ENCODE peak calls at places on chromosomes 11 and 22, in four cellular contexts. P is HepG2, H is K562, K is GM12878. D is an unnamed sample.
A peak's percentile ranks its signal among the peaks of the same experiment; 100 is the strongest.

GRCh38 chr11:104856607-104857006 is 41.7 kb downstream of the CASP12 start:
- DNase-seq in P (no peak), H (no peak), K (no peak), D (no peak)

GRCh38 chr11:45252134-45252856 is 33.8 kb downstream of the SYT13 start:
- DNase-seq in K (no peak), P (peak; percentile 35), H (peak; percentile 79), D (peak; percentile 86)

GRCh38 chr11:27553186-27553585 is 46.6 kb upstream of the LIN7C start:
- DNase-seq in K (no peak), H (no peak), P (no peak), D (no peak)

GRCh38 chr11:70828498-70829159 is 423.7 kb downstream of the SHANK2 start:
- DNase-seq in K (no peak), H (no peak), P (no peak), D (no peak)

GRCh38 chr22:23124611-23125511 is 16.9 kb downstream of the RSPH14 start:
- DNase-seq in P (no peak), K (no peak), H (peak; percentile 65), D (no peak)

GRCh38 chr22:19663821-19664325 is 50.4 kb upstream of the SEPTIN5 start:
- DNase-seq in K (no peak), P (no peak), H (peak; percentile 79), D (no peak)

GRCh38 chr22:43376765-43377485 is 33.8 kb upstream of the SCUBE1 start:
- DNase-seq in P (no peak), K (peak; percentile 56), H (no peak), D (no peak)

GRCh38 chr22:20260071-20260722 is 7.9 kb downstream of the RTN4R start:
- DNase-seq in P (no peak), H (peak; percentile 53), K (no peak), D (no peak)

GRCh38 chr11:120326845-120327281 is 1.8 kb downstream of the TLCD5 start:
- DNase-seq in K (no peak), H (no peak), P (no peak), D (no peak)

GRCh38 chr11:120977470-120977869 is 46.4 kb upstream of the TBCEL start:
- DNase-seq in P (no peak), H (no peak), K (no peak), D (no peak)

GRCh38 chr11:76139317-76139716 is 67.0 kb downstream of the WNT11 start:
- DNase-seq in K (no peak), H (no peak), P (no peak), D (no peak)

GRCh38 chr11:13061294-13061990 is 52.3 kb downstream of the RASSF10 start:
- DNase-seq in P (no peak), H (no peak), K (no peak), D (no peak)

GRCh38 chr11:123174196-123175183 is 20.6 kb downstream of the CLMP start:
- DNase-seq in K (no peak), P (no peak), H (no peak), D (no peak)

GRCh38 chr22:43830931-43831560 is 18.9 kb upstream of the EFCAB6 start:
- DNase-seq in H (no peak), K (no peak), P (no peak), D (no peak)

GRCh38 chr22:41237707-41238569 is 2.8 kb downstream of the CHADL start:
- DNase-seq in P (no peak), H (no peak), K (peak; percentile 21), D (no peak)

GRCh38 chr11:8356731-8357504 is 93.2 kb upstream of the LMO1 start:
- DNase-seq in P (no peak), K (no peak), H (no peak), D (no peak)

GRCh38 chr22:41781508-41781906 is 19.0 kb upstream of the CCDC134 start:
- DNase-seq in H (no peak), K (no peak), P (no peak), D (no peak)

GRCh38 chr11:561148-562003 is 606 bp downstream of the RASSF7 start:
- DNase-seq in K (no peak), P (peak; percentile 87), H (peak; percentile 47), D (no peak)

GRCh38 chr11:2302280-2302843 is 549 bp downstream of the TSPAN32 start:
- DNase-seq in P (no peak), K (no peak), H (peak; percentile 53), D (no peak)

GRCh38 chr11:94768602-94769511 is 701 bp downstream of the AMOTL1 start:
- DNase-seq in K (no peak), P (no peak), H (peak; percentile 55), D (no peak)

GRCh38 chr11:123482225-123482624 is 52.2 kb downstream of the GRAMD1B start:
- DNase-seq in K (no peak), H (no peak), P (no peak), D (no peak)

GRCh38 chr11:128865490-128865889 is 1.6 kb downstream of the KCNJ1 start:
- DNase-seq in P (no peak), H (no peak), K (no peak), D (no peak)

GRCh38 chr11:134282121-134283045 is 6.2 kb downstream of the GLB1L3 start:
- DNase-seq in H (no peak), K (no peak), P (no peak), D (no peak)

GRCh38 chr11:93740802-93741093 is 547 bp downstream of the TAF1D start:
- DNase-seq in P (peak; percentile 60), K (no peak), H (peak; percentile 36), D (peak; percentile 33)

GRCh38 chr11:127733552-127733951 is 733.0 kb upstream of the KIRREL3 start:
- DNase-seq in H (no peak), K (no peak), P (no peak), D (no peak)

GRCh38 chr11:43359432-43359818 is 705 bp downstream of the TTC17 start:
- DNase-seq in H (no peak), P (peak; percentile 16), K (peak; percentile 21), D (peak; percentile 36)

GRCh38 chr11:118587952-118588351 is 15.7 kb downstream of the ARCN1 start:
- DNase-seq in K (no peak), H (no peak), P (no peak), D (no peak)

GRCh38 chr22:28027453-28028448 is 108.7 kb upstream of the PITPNB start:
- DNase-seq in H (no peak), K (no peak), P (no peak), D (no peak)

GRCh38 chr11:72227316-72228228 is 3.0 kb downstream of the INPPL1 start:
- DNase-seq in K (no peak), H (no peak), P (no peak), D (no peak)

GRCh38 chr22:23192133-23192532 is 11.8 kb downstream of the BCR start:
- DNase-seq in K (no peak), H (no peak), P (no peak), D (no peak)

GRCh38 chr11:25860677-25861445 is 471.1 kb upstream of the ANO3 start:
- DNase-seq in P (no peak), K (no peak), H (no peak), D (no peak)

GRCh38 chr11:62666259-62666926 is 1.3 kb downstream of the CSKMT start:
- DNase-seq in H (peak; percentile 20), K (no peak), P (no peak), D (no peak)

GRCh38 chr11:14435717-14436116 is 63.9 kb downstream of the COPB1 start:
- DNase-seq in P (no peak), H (no peak), K (no peak), D (no peak)
- TF ChIP-seq FOXK2 in P (no peak), H (no peak), K (no peak), D (no peak)

GRCh38 chr11:35614949-35615569 is 3.2 kb upstream of the FJX1 start:
- DNase-seq in K (no peak), H (no peak), P (no peak), D (no peak)
- TF ChIP-seq FOXK2 in K (no peak), H (no peak), P (no peak), D (no peak)

DNA sequence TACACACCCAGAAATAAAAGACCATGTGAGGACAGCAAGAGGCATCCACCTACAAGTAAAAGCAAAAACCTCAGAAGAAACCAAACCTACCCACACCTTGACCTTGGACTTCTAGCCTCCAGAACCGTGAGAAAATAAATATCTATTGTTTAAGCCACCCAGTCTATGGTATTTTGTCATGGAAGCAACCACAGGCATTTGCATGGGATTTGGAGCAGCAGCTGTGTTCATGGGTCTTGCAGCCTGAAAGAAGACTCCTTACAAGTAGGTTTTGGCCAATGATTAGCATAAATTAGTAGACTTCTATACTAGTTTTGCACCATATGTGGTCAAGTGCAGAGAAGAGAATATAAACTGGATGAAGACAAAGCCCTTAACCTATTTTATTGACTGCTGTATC is 27.9 kb downstream of the FSHB start:
- DNase-seq in H (no peak), K (no peak), P (no peak), D (no peak)
- TF ChIP-seq FOXK2 in H (no peak), K (no peak), P (no peak), D (no peak)

GRCh38 chr11:69352181-69352580 is 58.2 kb downstream of the MYEOV start:
- DNase-seq in K (no peak), H (no peak), P (no peak), D (no peak)

GRCh38 chr11:69353696-69354544 is 60.0 kb downstream of the MYEOV start:
- DNase-seq in H (no peak), P (no peak), K (no peak), D (no peak)

GRCh38 chr11:69354545-69354897 is 60.6 kb downstream of the MYEOV start:
- DNase-seq in K (no peak), H (no peak), P (no peak), D (no peak)

GRCh38 chr11:69351460-69351859 is 57.5 kb downstream of the MYEOV start:
- DNase-seq in P (no peak), K (no peak), H (no peak), D (no peak)

GRCh38 chr11:69352715-69353325 is 58.9 kb downstream of the MYEOV start:
- DNase-seq in K (no peak), H (no peak), P (no peak), D (no peak)
- TF ChIP-seq FOXK2 in K (no peak), H (no peak), P (no peak), D (no peak)

DNA sequence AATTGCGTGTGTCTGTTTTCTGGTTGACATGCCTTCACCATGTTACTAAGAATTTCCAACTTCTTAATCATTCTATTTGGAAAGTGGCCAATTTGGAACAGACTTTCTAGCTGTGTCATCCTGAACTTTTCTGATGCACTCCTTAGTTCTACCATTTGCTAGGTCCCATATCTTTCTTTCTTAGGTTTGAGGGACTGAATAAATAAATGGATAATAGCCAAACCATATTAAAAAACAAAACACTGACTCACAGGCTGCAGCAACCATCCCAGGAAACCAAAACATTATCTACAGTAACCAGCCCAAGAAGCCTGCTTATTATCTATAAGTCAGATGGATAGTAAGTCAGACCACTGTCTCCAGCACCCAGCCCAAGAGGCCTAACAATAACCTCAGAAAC is 57.5 kb upstream of the PLET1 start:
- DNase-seq in H (no peak), P (no peak), K (no peak), D (no peak)
- TF ChIP-seq FOXK2 in H (no peak), P (no peak), K (no peak), D (no peak)

DNA sequence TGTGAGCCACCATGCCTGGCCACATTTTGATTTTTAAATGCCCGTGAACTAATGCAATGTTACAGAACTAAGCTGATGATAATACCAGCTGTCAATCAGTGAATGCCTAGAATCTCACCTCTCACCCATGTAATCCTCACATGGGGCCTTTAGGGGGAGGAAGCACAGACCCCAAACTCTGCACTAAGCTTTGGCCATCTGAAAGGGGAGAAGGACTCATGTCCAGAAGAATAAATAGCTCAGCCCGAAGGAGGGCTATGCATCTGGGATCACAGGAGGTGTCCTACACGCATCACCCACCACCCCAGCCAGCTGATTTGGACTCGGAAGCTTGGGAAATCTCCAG is 36.0 kb upstream of the YPEL1 start:
- DNase-seq in H (no peak), P (no peak), K (no peak), D (no peak)
- TF ChIP-seq FOXK2 in H (no peak), P (no peak), K (no peak), D (no peak)

D was measured in HEK293T.